ENCODE peak calls at places on chromosomes 5 and 9, in seven cellular contexts. One of them, this sample, is unnamed.

GRCh38 chr5:174785120-174785680 is 60.8 kb downstream of the MSX2 start:
- DNase-seq in neural crest cell: no peak
- DNase-seq in fibroblast of the conjunctiva: no peak
- DNase-seq in anterior cingulate cortex: no peak
- DNase-seq in activated naive CD8-positive, alpha-beta T cell treated with anti-CD3 and anti-CD28 coated beads for 36 hours: no peak
- DNase-seq in H4: no peak
- DNase-seq in upper lobe of right lung: no peak
- DNase-seq in this sample: no peak

GRCh38 chr5:172223901-172224873 is 30.2 kb downstream of the EFCAB9 start:
- DNase-seq in activated naive CD8-positive, alpha-beta T cell treated with anti-CD3 and anti-CD28 coated beads for 36 hours: peak
- DNase-seq in neural crest cell: no peak
- DNase-seq in anterior cingulate cortex: no peak
- DNase-seq in H4: no peak
- DNase-seq in upper lobe of right lung: no peak
- DNase-seq in fibroblast of the conjunctiva: no peak
- DNase-seq in this sample: no peak

GRCh38 chr5:109643951-109644350 is 45.8 kb upstream of the MAN2A1 start:
- DNase-seq in fibroblast of the conjunctiva: no peak
- DNase-seq in neural crest cell: no peak
- DNase-seq in upper lobe of right lung: no peak
- DNase-seq in activated naive CD8-positive, alpha-beta T cell treated with anti-CD3 and anti-CD28 coated beads for 36 hours: no peak
- DNase-seq in H4: no peak
- DNase-seq in anterior cingulate cortex: no peak
- DNase-seq in this sample: no peak

GRCh38 chr9:89984214-89984613 is 379.4 kb downstream of the GADD45G start:
- DNase-seq in upper lobe of right lung: no peak
- DNase-seq in neural crest cell: no peak
- DNase-seq in fibroblast of the conjunctiva: no peak
- DNase-seq in H4: no peak
- DNase-seq in anterior cingulate cortex: no peak
- DNase-seq in activated naive CD8-positive, alpha-beta T cell treated with anti-CD3 and anti-CD28 coated beads for 36 hours: no peak
- DNase-seq in this sample: no peak

GRCh38 chr9:93096131-93096802 is at the start of gene CARD19:
- DNase-seq in anterior cingulate cortex: no peak
- DNase-seq in neural crest cell: no peak
- DNase-seq in fibroblast of the conjunctiva: no peak
- DNase-seq in activated naive CD8-positive, alpha-beta T cell treated with anti-CD3 and anti-CD28 coated beads for 36 hours: peak
- DNase-seq in upper lobe of right lung: peak
- DNase-seq in H4: no peak
- DNase-seq in this sample: no peak

GRCh38 chr5:14379739-14380497 is 201.7 kb upstream of the OTULINL start:
- DNase-seq in fibroblast of the conjunctiva: no peak
- DNase-seq in H4: no peak
- DNase-seq in anterior cingulate cortex: no peak
- DNase-seq in upper lobe of right lung: no peak
- DNase-seq in neural crest cell: no peak
- DNase-seq in activated naive CD8-positive, alpha-beta T cell treated with anti-CD3 and anti-CD28 coated beads for 36 hours: no peak
- DNase-seq in this sample: no peak

GRCh38 chr9:138007566-138008080 is 130.0 kb downstream of the CACNA1B start:
- DNase-seq in fibroblast of the conjunctiva: no peak
- DNase-seq in anterior cingulate cortex: no peak
- DNase-seq in H4: no peak
- DNase-seq in upper lobe of right lung: peak
- DNase-seq in neural crest cell: no peak
- DNase-seq in activated naive CD8-positive, alpha-beta T cell treated with anti-CD3 and anti-CD28 coated beads for 36 hours: no peak
- DNase-seq in this sample: peak

GRCh38 chr5:134647750-134648424 is 698 bp upstream of the SEC24A start:
- DNase-seq in H4: peak
- DNase-seq in neural crest cell: no peak
- DNase-seq in anterior cingulate cortex: no peak
- DNase-seq in activated naive CD8-positive, alpha-beta T cell treated with anti-CD3 and anti-CD28 coated beads for 36 hours: peak
- DNase-seq in upper lobe of right lung: no peak
- DNase-seq in fibroblast of the conjunctiva: no peak
- DNase-seq in this sample: peak

GRCh38 chr9:86669442-86669841 is 277.9 kb downstream of the GAS1 start:
- DNase-seq in H4: no peak
- DNase-seq in activated naive CD8-positive, alpha-beta T cell treated with anti-CD3 and anti-CD28 coated beads for 36 hours: no peak
- DNase-seq in anterior cingulate cortex: no peak
- DNase-seq in fibroblast of the conjunctiva: no peak
- DNase-seq in upper lobe of right lung: no peak
- DNase-seq in neural crest cell: no peak
- DNase-seq in this sample: no peak

GRCh38 chr9:121736147-121736721 is 84.8 kb downstream of the DAB2IP start:
- DNase-seq in fibroblast of the conjunctiva: no peak
- DNase-seq in upper lobe of right lung: peak
- DNase-seq in activated naive CD8-positive, alpha-beta T cell treated with anti-CD3 and anti-CD28 coated beads for 36 hours: no peak
- DNase-seq in H4: no peak
- DNase-seq in neural crest cell: peak
- DNase-seq in anterior cingulate cortex: no peak
- DNase-seq in this sample: no peak

GRCh38 chr9:89234636-89235035 is 56.0 kb upstream of the SHC3 start:
- DNase-seq in upper lobe of right lung: peak
- DNase-seq in anterior cingulate cortex: no peak
- DNase-seq in activated naive CD8-positive, alpha-beta T cell treated with anti-CD3 and anti-CD28 coated beads for 36 hours: peak
- DNase-seq in fibroblast of the conjunctiva: no peak
- DNase-seq in neural crest cell: peak
- DNase-seq in H4: no peak
- DNase-seq in this sample: no peak

GRCh38 chr5:50767588-50767987 is 101.2 kb downstream of the PARP8 start:
- DNase-seq in anterior cingulate cortex: no peak
- DNase-seq in fibroblast of the conjunctiva: no peak
- DNase-seq in neural crest cell: no peak
- DNase-seq in activated naive CD8-positive, alpha-beta T cell treated with anti-CD3 and anti-CD28 coated beads for 36 hours: no peak
- DNase-seq in upper lobe of right lung: no peak
- DNase-seq in H4: no peak
- DNase-seq in this sample: no peak

GRCh38 chr5:159522841-159523240 is 192.6 kb upstream of the IL12B start:
- DNase-seq in H4: no peak
- DNase-seq in upper lobe of right lung: no peak
- DNase-seq in activated naive CD8-positive, alpha-beta T cell treated with anti-CD3 and anti-CD28 coated beads for 36 hours: no peak
- DNase-seq in anterior cingulate cortex: no peak
- DNase-seq in fibroblast of the conjunctiva: no peak
- DNase-seq in neural crest cell: no peak
- DNase-seq in this sample: no peak

GRCh38 chr5:100584889-100585288 is 49.7 kb downstream of the FAM174A start:
- DNase-seq in activated naive CD8-positive, alpha-beta T cell treated with anti-CD3 and anti-CD28 coated beads for 36 hours: no peak
- DNase-seq in anterior cingulate cortex: no peak
- DNase-seq in H4: no peak
- DNase-seq in fibroblast of the conjunctiva: no peak
- DNase-seq in upper lobe of right lung: no peak
- DNase-seq in neural crest cell: no peak
- DNase-seq in this sample: no peak

GRCh38 chr9:111926421-111926875 is 29.8 kb downstream of the UGCG start:
- DNase-seq in neural crest cell: no peak
- DNase-seq in activated naive CD8-positive, alpha-beta T cell treated with anti-CD3 and anti-CD28 coated beads for 36 hours: peak
- DNase-seq in anterior cingulate cortex: no peak
- DNase-seq in fibroblast of the conjunctiva: peak
- DNase-seq in H4: no peak
- DNase-seq in upper lobe of right lung: no peak
- DNase-seq in this sample: peak

GRCh38 chr5:165361143-165361542 is 1855.7 kb downstream of the MAT2B start:
- DNase-seq in upper lobe of right lung: no peak
- DNase-seq in anterior cingulate cortex: no peak
- DNase-seq in H4: no peak
- DNase-seq in neural crest cell: no peak
- DNase-seq in fibroblast of the conjunctiva: no peak
- DNase-seq in activated naive CD8-positive, alpha-beta T cell treated with anti-CD3 and anti-CD28 coated beads for 36 hours: no peak
- DNase-seq in this sample: no peak

GRCh38 chr5:149434162-149435014 is 55.3 kb upstream of the IL17B start:
- DNase-seq in H4: peak
- DNase-seq in neural crest cell: peak
- DNase-seq in fibroblast of the conjunctiva: no peak
- DNase-seq in anterior cingulate cortex: no peak
- DNase-seq in activated naive CD8-positive, alpha-beta T cell treated with anti-CD3 and anti-CD28 coated beads for 36 hours: peak
- DNase-seq in upper lobe of right lung: no peak
- DNase-seq in this sample: peak

GRCh38 chr5:34749431-34749872 is 89.5 kb upstream of the TTC23L start:
- DNase-seq in H4: no peak
- DNase-seq in neural crest cell: no peak
- DNase-seq in anterior cingulate cortex: no peak
- DNase-seq in upper lobe of right lung: no peak
- DNase-seq in activated naive CD8-positive, alpha-beta T cell treated with anti-CD3 and anti-CD28 coated beads for 36 hours: no peak
- DNase-seq in fibroblast of the conjunctiva: peak
- DNase-seq in this sample: no peak

GRCh38 chr5:100252944-100253343 is 282.2 kb upstream of the FAM174A start:
- DNase-seq in upper lobe of right lung: no peak
- DNase-seq in fibroblast of the conjunctiva: no peak
- DNase-seq in activated naive CD8-positive, alpha-beta T cell treated with anti-CD3 and anti-CD28 coated beads for 36 hours: no peak
- DNase-seq in neural crest cell: no peak
- DNase-seq in anterior cingulate cortex: no peak
- DNase-seq in H4: no peak
- DNase-seq in this sample: no peak

GRCh38 chr5:120160120-120160895 is 303.8 kb upstream of the PRR16 start:
- DNase-seq in activated naive CD8-positive, alpha-beta T cell treated with anti-CD3 and anti-CD28 coated beads for 36 hours: no peak
- DNase-seq in fibroblast of the conjunctiva: no peak
- DNase-seq in upper lobe of right lung: no peak
- DNase-seq in neural crest cell: no peak
- DNase-seq in anterior cingulate cortex: no peak
- DNase-seq in H4: peak
- DNase-seq in this sample: no peak

GRCh38 chr5:168916266-168916665 is 337.1 kb upstream of the PANK3 start:
- DNase-seq in fibroblast of the conjunctiva: no peak
- DNase-seq in neural crest cell: no peak
- DNase-seq in upper lobe of right lung: peak
- DNase-seq in activated naive CD8-positive, alpha-beta T cell treated with anti-CD3 and anti-CD28 coated beads for 36 hours: no peak
- DNase-seq in anterior cingulate cortex: no peak
- DNase-seq in H4: no peak
- DNase-seq in this sample: no peak

GRCh38 chr9:135492886-135493669 is 7.4 kb upstream of the MRPS2 start:
- DNase-seq in H4: no peak
- DNase-seq in neural crest cell: no peak
- DNase-seq in fibroblast of the conjunctiva: no peak
- DNase-seq in anterior cingulate cortex: no peak
- DNase-seq in upper lobe of right lung: no peak
- DNase-seq in activated naive CD8-positive, alpha-beta T cell treated with anti-CD3 and anti-CD28 coated beads for 36 hours: no peak
- DNase-seq in this sample: no peak

GRCh38 chr9:124795881-124796415 is 19.0 kb downstream of the OLFML2A start:
- DNase-seq in fibroblast of the conjunctiva: no peak
- DNase-seq in activated naive CD8-positive, alpha-beta T cell treated with anti-CD3 and anti-CD28 coated beads for 36 hours: no peak
- DNase-seq in H4: no peak
- DNase-seq in neural crest cell: no peak
- DNase-seq in upper lobe of right lung: no peak
- DNase-seq in anterior cingulate cortex: no peak
- DNase-seq in this sample: no peak

GRCh38 chr5:55624841-55625602 is 87.1 kb downstream of the SLC38A9 start:
- DNase-seq in anterior cingulate cortex: no peak
- DNase-seq in upper lobe of right lung: no peak
- DNase-seq in fibroblast of the conjunctiva: no peak
- DNase-seq in activated naive CD8-positive, alpha-beta T cell treated with anti-CD3 and anti-CD28 coated beads for 36 hours: no peak
- DNase-seq in H4: no peak
- DNase-seq in neural crest cell: no peak
- DNase-seq in this sample: no peak

GRCh38 chr9:136352682-136353081 is 10.9 kb downstream of the DNLZ start:
- DNase-seq in H4: no peak
- DNase-seq in activated naive CD8-positive, alpha-beta T cell treated with anti-CD3 and anti-CD28 coated beads for 36 hours: no peak
- DNase-seq in anterior cingulate cortex: no peak
- DNase-seq in neural crest cell: no peak
- DNase-seq in fibroblast of the conjunctiva: no peak
- DNase-seq in upper lobe of right lung: peak
- DNase-seq in this sample: no peak

GRCh38 chr5:158023266-158023665 is 164.3 kb upstream of the CLINT1 start:
- DNase-seq in anterior cingulate cortex: no peak
- DNase-seq in activated naive CD8-positive, alpha-beta T cell treated with anti-CD3 and anti-CD28 coated beads for 36 hours: no peak
- DNase-seq in fibroblast of the conjunctiva: no peak
- DNase-seq in neural crest cell: no peak
- DNase-seq in upper lobe of right lung: no peak
- DNase-seq in H4: no peak
- DNase-seq in this sample: no peak

GRCh38 chr5:10563132-10563939 is 534 bp upstream of the ANKRD33B start:
- DNase-seq in neural crest cell: no peak
- DNase-seq in activated naive CD8-positive, alpha-beta T cell treated with anti-CD3 and anti-CD28 coated beads for 36 hours: peak
- DNase-seq in upper lobe of right lung: peak
- DNase-seq in H4: no peak
- DNase-seq in anterior cingulate cortex: no peak
- DNase-seq in fibroblast of the conjunctiva: no peak
- DNase-seq in this sample: peak

GRCh38 chr9:129344623-129345495 is 166.8 kb upstream of the IER5L start:
- DNase-seq in activated naive CD8-positive, alpha-beta T cell treated with anti-CD3 and anti-CD28 coated beads for 36 hours: no peak
- DNase-seq in H4: no peak
- DNase-seq in fibroblast of the conjunctiva: no peak
- DNase-seq in upper lobe of right lung: no peak
- DNase-seq in anterior cingulate cortex: no peak
- DNase-seq in neural crest cell: no peak
- DNase-seq in this sample: no peak

GRCh38 chr9:42852133-42852532 is 668.7 kb downstream of the SPATA31A6 start:
- DNase-seq in neural crest cell: peak
- DNase-seq in H4: peak
- DNase-seq in upper lobe of right lung: peak
- DNase-seq in activated naive CD8-positive, alpha-beta T cell treated with anti-CD3 and anti-CD28 coated beads for 36 hours: peak
- DNase-seq in fibroblast of the conjunctiva: no peak
- DNase-seq in anterior cingulate cortex: no peak
- DNase-seq in this sample: peak

GRCh38 chr5:8340261-8340660 is 471.3 kb downstream of the MTRR start:
- DNase-seq in anterior cingulate cortex: no peak
- DNase-seq in fibroblast of the conjunctiva: no peak
- DNase-seq in neural crest cell: no peak
- DNase-seq in H4: no peak
- DNase-seq in upper lobe of right lung: no peak
- DNase-seq in activated naive CD8-positive, alpha-beta T cell treated with anti-CD3 and anti-CD28 coated beads for 36 hours: no peak
- DNase-seq in this sample: no peak

GRCh38 chr5:168295574-168296201 is 4.2 kb downstream of the WWC1 start:
- DNase-seq in activated naive CD8-positive, alpha-beta T cell treated with anti-CD3 and anti-CD28 coated beads for 36 hours: no peak
- DNase-seq in fibroblast of the conjunctiva: peak
- DNase-seq in H4: peak
- DNase-seq in neural crest cell: no peak
- DNase-seq in anterior cingulate cortex: peak
- DNase-seq in upper lobe of right lung: peak
- DNase-seq in this sample: no peak

GRCh38 chr5:179837076-179838011 is 16.6 kb downstream of the SQSTM1 start:
- DNase-seq in neural crest cell: no peak
- DNase-seq in anterior cingulate cortex: no peak
- DNase-seq in activated naive CD8-positive, alpha-beta T cell treated with anti-CD3 and anti-CD28 coated beads for 36 hours: no peak
- DNase-seq in fibroblast of the conjunctiva: no peak
- DNase-seq in H4: no peak
- DNase-seq in upper lobe of right lung: no peak
- DNase-seq in this sample: no peak

GRCh38 chr5:127757576-127757975 is 54.4 kb downstream of the CCDC192 start:
- DNase-seq in H4: peak
- DNase-seq in fibroblast of the conjunctiva: peak
- DNase-seq in anterior cingulate cortex: no peak
- DNase-seq in upper lobe of right lung: no peak
- DNase-seq in activated naive CD8-positive, alpha-beta T cell treated with anti-CD3 and anti-CD28 coated beads for 36 hours: no peak
- DNase-seq in neural crest cell: no peak
- DNase-seq in this sample: no peak

GRCh38 chr9:33273266-33273971 is 8.6 kb downstream of the CHMP5 start:
- DNase-seq in H4: no peak
- DNase-seq in activated naive CD8-positive, alpha-beta T cell treated with anti-CD3 and anti-CD28 coated beads for 36 hours: no peak
- DNase-seq in fibroblast of the conjunctiva: no peak
- DNase-seq in anterior cingulate cortex: no peak
- DNase-seq in upper lobe of right lung: no peak
- DNase-seq in neural crest cell: no peak
- DNase-seq in this sample: no peak

GRCh38 chr5:150946351-150946905 is 41.6 kb upstream of the ZNF300 start:
- DNase-seq in anterior cingulate cortex: peak
- DNase-seq in fibroblast of the conjunctiva: peak
- DNase-seq in H4: no peak
- DNase-seq in upper lobe of right lung: peak
- DNase-seq in neural crest cell: no peak
- DNase-seq in activated naive CD8-positive, alpha-beta T cell treated with anti-CD3 and anti-CD28 coated beads for 36 hours: no peak
- DNase-seq in this sample: no peak

GRCh38 chr5:176188506-176189193 is 49.6 kb upstream of the SIMC1 start:
- DNase-seq in activated naive CD8-positive, alpha-beta T cell treated with anti-CD3 and anti-CD28 coated beads for 36 hours: no peak
- DNase-seq in fibroblast of the conjunctiva: no peak
- DNase-seq in upper lobe of right lung: no peak
- DNase-seq in anterior cingulate cortex: no peak
- DNase-seq in neural crest cell: no peak
- DNase-seq in H4: no peak
- DNase-seq in this sample: no peak

GRCh38 chr9:69570091-69570451 is 102.1 kb downstream of the APBA1 start:
- DNase-seq in neural crest cell: no peak
- DNase-seq in upper lobe of right lung: no peak
- DNase-seq in activated naive CD8-positive, alpha-beta T cell treated with anti-CD3 and anti-CD28 coated beads for 36 hours: no peak
- DNase-seq in fibroblast of the conjunctiva: no peak
- DNase-seq in anterior cingulate cortex: no peak
- DNase-seq in H4: no peak
- DNase-seq in this sample: no peak

GRCh38 chr5:53063176-53063575 is 46.4 kb downstream of the MOCS2 start:
- DNase-seq in anterior cingulate cortex: no peak
- DNase-seq in activated naive CD8-positive, alpha-beta T cell treated with anti-CD3 and anti-CD28 coated beads for 36 hours: no peak
- DNase-seq in H4: no peak
- DNase-seq in upper lobe of right lung: no peak
- DNase-seq in fibroblast of the conjunctiva: no peak
- DNase-seq in neural crest cell: no peak
- DNase-seq in this sample: no peak